ENCODE peak calls at places on chromosomes 13 and 19, in five cellular contexts. U, A, P, E and W are unnamed samples.
A peak's percentile ranks its signal among the peaks of the same experiment; 100 is the strongest.

GRCh38 chr13:33751151-33751550 is 66.8 kb upstream of the RFC3 start:
- DNase-seq in U (peak; percentile 88), P (peak; percentile 7), E (no peak), A (no peak), W (no peak)

GRCh38 chr13:22758245-22758644 is 422.5 kb upstream of the SGCG start:
- DNase-seq in P (no peak), U (no peak), E (no peak), A (no peak), W (no peak)

GRCh38 chr13:110664074-110664473 is 41.8 kb downstream of the CARS2 start:
- DNase-seq in A (no peak), P (no peak), U (no peak), E (peak; percentile 56), W (no peak)

GRCh38 chr19:46288896-46289588 is 7.8 kb upstream of the HIF3A start:
- DNase-seq in E (peak; percentile 81), A (peak; percentile 95), P (peak; percentile 74), U (peak; percentile 90), W (peak; percentile 52)

GRCh38 chr13:30810261-30810701 is 74.9 kb downstream of the ALOX5AP start:
- DNase-seq in U (no peak), A (no peak), E (no peak), P (no peak), W (no peak)

GRCh38 chr13:41467546-41467945 is 10.2 kb downstream of the RGCC start:
- DNase-seq in U (no peak), E (no peak), P (no peak), A (no peak), W (no peak)

GRCh38 chr19:1235625-1236538 is 1.9 kb downstream of the CBARP start:
- DNase-seq in A (no peak), U (peak; percentile 68), P (peak; percentile 55), E (no peak), W (no peak)

GRCh38 chr13:85363504-85363903 is 435.7 kb downstream of the SLITRK6 start:
- DNase-seq in U (no peak), A (no peak), P (no peak), E (no peak), W (no peak)

GRCh38 chr19:6343462-6343861 is 10.1 kb upstream of the ACER1 start:
- DNase-seq in E (no peak), P (no peak), A (no peak), U (no peak), W (no peak)

GRCh38 chr19:39951686-39952085 is 17.3 kb upstream of the FCGBP start:
- DNase-seq in P (no peak), A (no peak), U (peak; percentile 23), E (no peak), W (no peak)

GRCh38 chr13:59730026-59730425 is 433.7 kb downstream of the DIAPH3 start:
- DNase-seq in E (no peak), A (no peak), P (no peak), U (no peak), W (no peak)

GRCh38 chr19:51798958-51799310 is 4.0 kb downstream of the FPR3 start:
- DNase-seq in E (peak; percentile 69), A (no peak), U (no peak), P (peak; percentile 1), W (no peak)
- H3K4me3 ChIP-seq in E (no peak overlapping the region), A (no peak overlapping the region), U (peak overlapping the region; percentile 0), P (no peak overlapping the region), W (no peak overlapping the region)

GRCh38 chr19:34381399-34382251 is 16.6 kb downstream of the GPI start:
- DNase-seq in U (no peak), E (no peak), P (no peak), A (no peak), W (no peak)
- H3K36me3 ChIP-seq in U (peaks cover 40% of the 10 kb centered on the region), E (peaks cover 59% of the 10 kb centered on the region), P (peaks cover 77% of the 10 kb centered on the region), A (peaks cover 39% of the 10 kb centered on the region), W (peaks cover 75% of the 10 kb centered on the region)

GRCh38 chr19:4052114-4052992 is 14.3 kb downstream of the ZBTB7A start:
- DNase-seq in E (peak; percentile 69), U (peak; percentile 63), A (no peak), P (no peak), W (no peak)

GRCh38 chr19:4046946-4047683 is 19.6 kb downstream of the ZBTB7A start:
- DNase-seq in E (no peak), P (no peak), U (no peak), A (no peak), W (no peak)

GRCh38 chr19:4046362-4046691 is 20.4 kb downstream of the ZBTB7A start:
- DNase-seq in P (no peak), E (no peak), A (no peak), U (no peak), W (no peak)

GRCh38 chr19:4051175-4052101 is 15.3 kb downstream of the ZBTB7A start:
- DNase-seq in E (no peak), A (no peak), U (peak; percentile 55), P (no peak), W (no peak)

GRCh38 chr19:4049432-4049831 is 17.3 kb downstream of the ZBTB7A start:
- DNase-seq in P (no peak), A (no peak), E (no peak), U (no peak), W (no peak)
- H3K4me3 ChIP-seq in P (no peak overlapping the region), A (no peak overlapping the region), E (no peak overlapping the region), U (no peak overlapping the region), W (no peak overlapping the region)

GRCh38 chr19:35274323-35274722 is 5.6 kb downstream of the USF2 start:
- DNase-seq in P (no peak), A (no peak), U (no peak), E (no peak), W (no peak)
- H3K36me3 ChIP-seq in P (peaks cover 53% of the 10 kb centered on the region), A (peaks cover 44% of the 10 kb centered on the region), U (peaks cover 20% of the 10 kb centered on the region), E (peaks cover 58% of the 10 kb centered on the region), W (peaks cover 45% of the 10 kb centered on the region)

GRCh38 chr13:75783906-75784485 is 147.9 kb downstream of the LMO7 start:
- DNase-seq in E (no peak), P (no peak), A (no peak), U (no peak), W (no peak)

GRCh38 chr13:75787249-75787940 is 151.3 kb downstream of the LMO7 start:
- DNase-seq in P (peak; percentile 27), E (no peak), U (peak; percentile 84), A (no peak), W (peak; percentile 50)

GRCh38 chr13:75789451-75790197 is 153.5 kb downstream of the LMO7 start:
- DNase-seq in A (peak; percentile 12), U (peak; percentile 29), P (peak; percentile 40), E (no peak), W (no peak)

GRCh38 chr13:75788494-75788991 is 152.4 kb downstream of the LMO7 start:
- DNase-seq in A (peak; percentile 85), P (no peak), U (peak; percentile 92), E (no peak), W (peak; percentile 96)

GRCh38 chr13:75785130-75785529 is 149.0 kb downstream of the LMO7 start:
- DNase-seq in P (no peak), E (no peak), A (no peak), U (peak; percentile 37), W (no peak)
- H3K4me3 ChIP-seq in P (no peak overlapping the region), E (no peak overlapping the region), A (no peak overlapping the region), U (no peak overlapping the region), W (no peak overlapping the region)

GRCh38 chr13:114268344-114269280 is 12.8 kb upstream of the UPF3A start:
- DNase-seq in P (no peak), A (no peak), U (peak; percentile 69), E (no peak), W (no peak)
- H3K36me3 ChIP-seq in P (peaks cover 89% of the 10 kb centered on the region), A (peaks cover 28% of the 10 kb centered on the region), U (peaks cover 18% of the 10 kb centered on the region), E (peaks cover 71% of the 10 kb centered on the region), W (peaks cover 27% of the 10 kb centered on the region)